ENCODE peak calls at places on chromosome 13, in nine cellular contexts. One of them, this sample, is unnamed.

GRCh38 chr13:106372199-106373160 is 163.0 kb downstream of the EFNB2 start:
- DNase-seq in cardiac muscle cell: no peak
- DNase-seq in AG04450: no peak
- DNase-seq in breast epithelium: no peak
- DNase-seq in transverse colon: no peak
- DNase-seq in dorsolateral prefrontal cortex: no peak
- DNase-seq in IMR-90: peak; percentile 54
- DNase-seq in body of pancreas: no peak
- DNase-seq in neural progenitor cell: no peak
- DNase-seq in this sample: no peak

GRCh38 chr13:54890976-54891375 is 1862.4 kb downstream of the OLFM4 start:
- DNase-seq in cardiac muscle cell: no peak
- DNase-seq in AG04450: no peak
- DNase-seq in breast epithelium: no peak
- DNase-seq in transverse colon: no peak
- DNase-seq in dorsolateral prefrontal cortex: no peak
- DNase-seq in IMR-90: no peak
- DNase-seq in body of pancreas: no peak
- DNase-seq in neural progenitor cell: no peak
- DNase-seq in this sample: no peak

GRCh38 chr13:54799621-54800226 is 1771.1 kb downstream of the OLFM4 start:
- DNase-seq in cardiac muscle cell: no peak
- DNase-seq in AG04450: no peak
- DNase-seq in breast epithelium: no peak
- DNase-seq in transverse colon: no peak
- DNase-seq in dorsolateral prefrontal cortex: no peak
- DNase-seq in IMR-90: no peak
- DNase-seq in body of pancreas: no peak
- DNase-seq in neural progenitor cell: no peak
- DNase-seq in this sample: peak; percentile 20

GRCh38 chr13:78638216-78638615 is 20.7 kb downstream of the OBI1 start:
- DNase-seq in cardiac muscle cell: no peak
- DNase-seq in AG04450: no peak
- DNase-seq in breast epithelium: no peak
- DNase-seq in transverse colon: no peak
- DNase-seq in dorsolateral prefrontal cortex: no peak
- DNase-seq in IMR-90: no peak
- DNase-seq in body of pancreas: no peak
- DNase-seq in neural progenitor cell: no peak
- DNase-seq in this sample: no peak

GRCh38 chr13:106344318-106344717 is 191.1 kb downstream of the EFNB2 start:
- DNase-seq in cardiac muscle cell: no peak
- DNase-seq in AG04450: no peak
- DNase-seq in breast epithelium: no peak
- DNase-seq in transverse colon: no peak
- DNase-seq in dorsolateral prefrontal cortex: no peak
- DNase-seq in IMR-90: no peak
- DNase-seq in body of pancreas: no peak
- DNase-seq in neural progenitor cell: no peak
- DNase-seq in this sample: no peak

GRCh38 chr13:43792456-43792855 is 5.7 kb upstream of the ENOX1 start:
- DNase-seq in cardiac muscle cell: no peak
- DNase-seq in AG04450: no peak
- DNase-seq in breast epithelium: no peak
- DNase-seq in transverse colon: no peak
- DNase-seq in dorsolateral prefrontal cortex: no peak
- DNase-seq in IMR-90: no peak
- DNase-seq in body of pancreas: no peak
- DNase-seq in neural progenitor cell: no peak
- DNase-seq in this sample: no peak

GRCh38 chr13:24168392-24168750 is 7.9 kb downstream of the SPATA13 start:
- DNase-seq in cardiac muscle cell: no peak
- DNase-seq in AG04450: no peak
- DNase-seq in breast epithelium: no peak
- DNase-seq in transverse colon: no peak
- DNase-seq in dorsolateral prefrontal cortex: no peak
- DNase-seq in IMR-90: no peak
- DNase-seq in body of pancreas: no peak
- DNase-seq in neural progenitor cell: peak; percentile 67
- DNase-seq in this sample: no peak

GRCh38 chr13:112809332-112810310 is 119.8 kb downstream of the ATP11A start:
- DNase-seq in cardiac muscle cell: no peak
- DNase-seq in AG04450: no peak
- DNase-seq in breast epithelium: no peak
- DNase-seq in transverse colon: no peak
- DNase-seq in dorsolateral prefrontal cortex: no peak
- DNase-seq in IMR-90: no peak
- DNase-seq in body of pancreas: no peak
- DNase-seq in neural progenitor cell: no peak
- DNase-seq in this sample: no peak

GRCh38 chr13:106151056-106151699 is 384.3 kb downstream of the EFNB2 start:
- DNase-seq in cardiac muscle cell: no peak
- DNase-seq in AG04450: peak; percentile 59
- DNase-seq in breast epithelium: no peak
- DNase-seq in transverse colon: peak; percentile 37
- DNase-seq in dorsolateral prefrontal cortex: no peak
- DNase-seq in IMR-90: peak; percentile 84
- DNase-seq in body of pancreas: no peak
- DNase-seq in neural progenitor cell: peak; percentile 63
- DNase-seq in this sample: no peak

GRCh38 chr13:33761744-33762143 is 56.2 kb upstream of the RFC3 start:
- DNase-seq in cardiac muscle cell: peak; percentile 14
- DNase-seq in AG04450: no peak
- DNase-seq in breast epithelium: no peak
- DNase-seq in transverse colon: no peak
- DNase-seq in dorsolateral prefrontal cortex: no peak
- DNase-seq in IMR-90: no peak
- DNase-seq in body of pancreas: peak; percentile 35
- DNase-seq in neural progenitor cell: peak; percentile 26
- DNase-seq in this sample: peak; percentile 33
- TF ChIP-seq CTCF in cardiac muscle cell: no peak
- TF ChIP-seq CTCF in AG04450: no peak
- TF ChIP-seq CTCF in breast epithelium: no peak
- TF ChIP-seq CTCF in transverse colon: no peak
- TF ChIP-seq CTCF in dorsolateral prefrontal cortex: no peak
- TF ChIP-seq CTCF in IMR-90: no peak
- TF ChIP-seq CTCF in body of pancreas: no peak
- TF ChIP-seq CTCF in neural progenitor cell: peak; percentile 21
- TF ChIP-seq CTCF in this sample: no peak

DNA sequence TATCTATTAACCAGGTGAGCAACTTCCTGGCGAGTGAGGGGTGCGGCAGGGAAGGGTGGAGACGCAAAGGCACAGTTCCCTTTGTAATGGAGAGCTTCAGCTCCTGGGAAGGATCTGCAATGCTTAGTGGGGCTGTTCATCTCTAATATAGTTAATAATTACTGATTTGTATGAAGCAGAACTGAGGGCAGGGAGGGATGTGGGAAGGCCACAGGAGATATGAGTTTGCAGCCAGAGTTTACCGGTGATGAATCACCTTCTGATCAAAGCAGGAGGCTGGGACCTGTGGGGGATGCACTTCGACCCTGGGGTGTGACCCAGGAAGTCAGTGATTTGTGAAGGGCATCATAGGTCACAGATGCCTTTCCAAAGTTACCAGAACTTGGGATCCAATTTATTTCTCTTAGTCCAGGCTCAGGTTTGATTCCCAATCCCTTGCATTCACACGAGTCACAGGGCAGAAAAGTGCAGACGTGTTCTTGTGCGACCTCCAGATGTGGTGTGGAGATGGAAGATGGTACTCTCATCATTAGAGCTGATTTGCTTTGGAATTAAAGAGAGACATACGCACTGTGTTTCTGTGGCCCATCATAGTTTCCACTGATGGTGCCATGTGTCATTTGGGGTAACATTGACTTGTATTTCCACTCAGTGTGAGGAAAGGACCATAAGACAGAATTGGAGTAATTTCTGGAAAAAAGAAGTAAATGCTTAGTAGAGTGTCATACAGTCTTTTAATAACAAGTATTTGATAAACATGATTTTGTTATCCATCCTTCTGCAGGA is 55.0 kb downstream of the LRCH1 start:
- DNase-seq in cardiac muscle cell: no peak
- DNase-seq in AG04450: no peak
- DNase-seq in breast epithelium: no peak
- DNase-seq in transverse colon: no peak
- DNase-seq in dorsolateral prefrontal cortex: no peak
- DNase-seq in IMR-90: no peak
- DNase-seq in body of pancreas: no peak
- DNase-seq in neural progenitor cell: no peak
- DNase-seq in this sample: no peak
- H3K27ac ChIP-seq in cardiac muscle cell: no peak overlapping the region
- H3K27ac ChIP-seq in AG04450: no peak overlapping the region
- H3K27ac ChIP-seq in breast epithelium: no peak overlapping the region
- H3K27ac ChIP-seq in transverse colon: no peak overlapping the region
- H3K27ac ChIP-seq in dorsolateral prefrontal cortex: no peak overlapping the region
- H3K27ac ChIP-seq in IMR-90: no peak overlapping the region
- H3K27ac ChIP-seq in body of pancreas: no peak overlapping the region
- H3K27ac ChIP-seq in neural progenitor cell: no peak overlapping the region
- H3K27ac ChIP-seq in this sample: no peak overlapping the region

GRCh38 chr13:21061077-21061945 is at the start of gene LATS2:
- DNase-seq in cardiac muscle cell: peak; percentile 98
- DNase-seq in AG04450: peak; percentile 83
- DNase-seq in breast epithelium: peak; percentile 95
- DNase-seq in transverse colon: peak; percentile 96
- DNase-seq in dorsolateral prefrontal cortex: peak; percentile 85
- DNase-seq in IMR-90: peak; percentile 94
- DNase-seq in body of pancreas: peak; percentile 95
- DNase-seq in neural progenitor cell: peak; percentile 98
- DNase-seq in this sample: peak; percentile 97
- TF ChIP-seq CTCF in cardiac muscle cell: peak; percentile 29
- TF ChIP-seq CTCF in AG04450: peak; percentile 18
- TF ChIP-seq CTCF in breast epithelium: no peak
- TF ChIP-seq CTCF in transverse colon: peak; percentile 18
- TF ChIP-seq CTCF in dorsolateral prefrontal cortex: peak; percentile 33
- TF ChIP-seq CTCF in IMR-90: peak; percentile 20
- TF ChIP-seq CTCF in body of pancreas: no peak
- TF ChIP-seq CTCF in neural progenitor cell: no peak
- TF ChIP-seq CTCF in this sample: no peak

DNA sequence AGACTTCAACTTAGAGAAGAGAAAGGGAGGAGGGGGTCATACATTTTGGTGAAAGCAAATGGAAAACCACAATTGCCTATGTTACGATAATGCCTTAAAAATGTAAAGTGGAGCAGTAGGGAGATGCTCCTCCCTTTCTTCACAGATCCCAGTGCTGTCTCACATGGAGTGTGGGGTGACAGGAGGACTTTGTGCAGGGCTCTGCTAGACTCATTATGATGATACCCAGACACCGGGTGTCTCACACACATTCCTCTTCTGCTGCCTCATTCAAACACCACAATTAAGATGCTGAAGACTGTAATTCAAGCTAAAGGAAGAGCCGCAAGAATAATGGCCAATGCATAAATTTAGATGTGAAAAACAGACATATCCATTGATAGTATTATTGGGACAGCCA is 150.6 kb downstream of the LHFPL6 start:
- DNase-seq in cardiac muscle cell: peak; percentile 55
- DNase-seq in AG04450: no peak
- DNase-seq in breast epithelium: no peak
- DNase-seq in transverse colon: no peak
- DNase-seq in dorsolateral prefrontal cortex: no peak
- DNase-seq in IMR-90: no peak
- DNase-seq in body of pancreas: no peak
- DNase-seq in neural progenitor cell: no peak
- DNase-seq in this sample: no peak
- H3K27ac ChIP-seq in cardiac muscle cell: peak overlapping the region; percentile 89
- H3K27ac ChIP-seq in AG04450: no peak overlapping the region
- H3K27ac ChIP-seq in breast epithelium: peak overlapping the region; percentile 44
- H3K27ac ChIP-seq in transverse colon: peak overlapping the region; percentile 39
- H3K27ac ChIP-seq in dorsolateral prefrontal cortex: peak overlapping the region; percentile 33
- H3K27ac ChIP-seq in IMR-90: peak overlapping the region; percentile 66
- H3K27ac ChIP-seq in body of pancreas: peak overlapping the region; percentile 10
- H3K27ac ChIP-seq in neural progenitor cell: no peak overlapping the region
- H3K27ac ChIP-seq in this sample: no peak overlapping the region

This sample was measured in testis.